ENCODE peak calls at places on chromosomes 13 and 19, in nine cellular contexts. X is Peyer's patch, F is transverse colon, I is fibroblast of lung, G is suprapubic skin, H is IMR-90, K is heart right ventricle, M is stomach, L is Caco-2. W is an unnamed sample. For H3K4me1, H3K9me3 and H3K27me3, the result is how much of the 10 kb centered on the place peaks cover.

GRCh38 chr13:33275916-33276315 is 9.6 kb downstream of the STARD13 start:
- DNase-seq in M (no peak), H (peak), G (no peak), F (no peak), L (no peak), X (no peak), K (no peak), I (peak), W (no peak)

GRCh38 chr19:12769689-12770088 is 5.7 kb downstream of the HOOK2 start:
- DNase-seq in I (no peak), H (no peak), G (no peak), K (no peak), X (peak), M (peak), L (no peak), F (peak), W (no peak)

GRCh38 chr19:33861950-33862349 is 65.3 kb downstream of the KCTD15 start:
- DNase-seq in K (no peak), I (no peak), G (no peak), L (no peak), X (no peak), F (no peak), H (no peak), M (no peak), W (no peak)

GRCh38 chr13:73421310-73421912 is 362.6 kb downstream of the KLF5 start:
- DNase-seq in F (peak), K (no peak), I (peak), X (peak), M (peak), G (no peak), L (no peak), H (peak), W (no peak)

GRCh38 chr13:111893071-111893606 is 173.8 kb upstream of the SOX1 start:
- DNase-seq in I (no peak), G (peak), H (no peak), F (no peak), M (no peak), X (peak), K (no peak), L (no peak), W (peak)

GRCh38 chr19:46427518-46427917 is 1.2 kb downstream of the PNMA8C start:
- DNase-seq in F (no peak), I (no peak), G (no peak), M (no peak), L (no peak), H (no peak), K (no peak), X (no peak), W (no peak)

GRCh38 chr13:83449666-83450395 is 432.4 kb downstream of the SLITRK1 start:
- DNase-seq in L (no peak), H (peak), G (no peak), I (peak), M (no peak), K (no peak), X (no peak), F (no peak), W (no peak)

GRCh38 chr19:35909684-35910035 is 1.6 kb upstream of the TYROBP start:
- DNase-seq in G (no peak), F (no peak), H (no peak), I (no peak), M (no peak), X (no peak), L (no peak), K (no peak), W (no peak)

GRCh38 chr19:3613765-3614661 is 7.3 kb upstream of the TBXA2R start:
- DNase-seq in H (no peak), M (no peak), X (no peak), G (no peak), K (peak), I (no peak), L (no peak), F (no peak), W (no peak)

DNA sequence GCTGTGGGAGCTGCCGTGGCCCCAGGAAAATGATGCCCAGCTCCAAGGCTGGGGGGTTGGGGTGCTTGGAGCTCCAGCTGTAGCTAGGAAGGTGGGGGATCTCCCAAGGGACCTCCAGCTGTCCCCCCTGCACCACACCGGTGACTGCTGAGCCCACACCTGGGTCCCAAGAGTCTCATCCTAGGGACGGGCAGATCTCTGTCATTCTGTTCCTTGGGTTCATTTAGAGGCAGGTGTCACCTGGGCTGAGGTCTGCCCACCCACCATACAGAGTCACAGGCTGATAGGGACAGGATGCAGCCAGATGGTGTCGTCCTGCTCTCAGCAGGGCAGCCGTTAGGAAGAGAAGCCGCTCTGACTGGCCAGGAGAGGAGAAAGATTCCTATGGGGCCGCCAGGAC is 5.3 kb downstream of the F2RL3 start:
- DNase-seq in M (no peak), I (no peak), K (no peak), X (peak), F (no peak), H (no peak), L (no peak), G (no peak), W (no peak)
- H3K4me1 ChIP-seq in M (under half), I (under half), K (under half), X (under half), F (under half), H (under half), L (under half), G (under half), W (under half)

GRCh38 chr19:56821675-56822074 is 18.9 kb downstream of the PEG3 start:
- DNase-seq in H (no peak), I (no peak), L (no peak), K (no peak), M (no peak), G (no peak), F (no peak), X (no peak), W (no peak)
- H3K9me3 ChIP-seq in H (half or more), I (under half), L (under half), K (under half), M (under half), G (under half), F (under half), X (under half), W (under half)

DNA sequence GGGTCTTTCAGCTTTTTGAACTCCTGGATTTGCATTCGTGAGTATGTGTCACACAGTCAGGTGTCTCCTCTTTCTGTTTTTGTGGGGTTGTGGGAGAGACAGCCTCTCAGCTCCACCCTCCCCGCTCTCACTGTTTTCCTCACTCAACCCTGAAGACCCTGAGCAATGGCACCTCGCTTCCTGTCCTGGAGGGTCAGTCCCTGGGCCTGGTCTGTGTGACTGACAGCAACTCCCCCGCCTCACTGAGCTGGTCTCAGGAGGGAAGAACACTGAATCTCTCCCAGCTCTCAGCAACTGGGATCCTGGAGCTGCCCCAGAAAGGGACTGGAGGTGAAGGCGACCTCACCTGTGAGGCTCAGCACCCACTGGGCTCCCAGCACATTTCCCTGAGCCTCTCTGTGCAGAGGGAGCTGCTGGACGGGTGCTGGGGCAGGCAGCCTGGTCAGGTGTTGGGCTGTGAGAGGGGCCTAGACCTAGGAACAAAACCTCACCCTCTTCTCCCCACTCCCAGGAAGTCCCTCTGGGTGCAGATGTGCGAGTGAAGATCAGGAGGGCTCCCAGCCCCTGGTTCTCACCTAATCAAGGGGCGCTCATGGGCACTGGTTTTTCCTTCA is 4.2 kb upstream of the SIGLEC7 start:
- DNase-seq in K (no peak), H (no peak), G (no peak), I (no peak), F (no peak), X (no peak), M (no peak), L (no peak), W (no peak)
- H3K27me3 ChIP-seq in K (under half), H (under half), G (under half), I (under half), F (under half), X (under half), M (under half), L (under half), W (under half)

GRCh38 chr13:103884139-103884723 is 818.0 kb upstream of the SLC10A2 start:
- DNase-seq in L (no peak), X (no peak), G (no peak), I (no peak), F (no peak), H (no peak), M (no peak), K (no peak), W (no peak)
- H3K4me1 ChIP-seq in L (under half), X (under half), G (under half), I (under half), F (under half), H (under half), M (under half), K (under half), W (under half)